ENCODE peak calls at places on chromosome 7, in nine cellular contexts. I, U, F, L, G, Z, T, Y and A are unnamed samples.

GRCh38 chr7:36297364-36298009 is 92.2 kb upstream of the ANLN start:
- DNase-seq in F (no peak), U (no peak), Z (no peak), I (no peak), T (no peak), L (no peak), G (no peak), Y (no peak), A (no peak)

GRCh38 chr7:24665564-24666294 is 91.5 kb downstream of the GSDME start:
- DNase-seq in I (peak; percentile 60), U (peak; percentile 27), Z (peak; percentile 44), G (peak; percentile 63), Y (peak; percentile 85), F (peak; percentile 68), L (peak; percentile 60), T (peak; percentile 58), A (peak; percentile 71)

GRCh38 chr7:74657692-74658170 is at the start of gene GTF2I:
- DNase-seq in I (peak; percentile 82), Y (no peak), Z (no peak), L (peak; percentile 73), U (no peak), T (no peak), G (peak; percentile 69), F (no peak), A (no peak)

GRCh38 chr7:26334171-26334570 is 42.5 kb downstream of the SNX10 start:
- DNase-seq in U (no peak), Y (no peak), I (no peak), G (peak; percentile 59), Z (no peak), T (no peak), L (no peak), F (no peak), A (no peak)

GRCh38 chr7:31882187-31882586 is 188.0 kb downstream of the PDE1C start:
- DNase-seq in F (no peak), U (no peak), G (no peak), L (peak; percentile 40), T (no peak), Y (peak; percentile 56), I (peak; percentile 15), Z (peak; percentile 41), A (no peak)

GRCh38 chr7:107370816-107371215 is 99.0 kb upstream of the GPR22 start:
- DNase-seq in I (no peak), T (no peak), Z (no peak), G (no peak), Y (no peak), F (no peak), U (no peak), L (no peak), A (no peak)

GRCh38 chr7:50792342-50793114 is 9.8 kb upstream of the GRB10 start:
- DNase-seq in I (peak; percentile 61), L (peak; percentile 77), G (no peak), T (peak; percentile 58), Z (peak; percentile 52), U (no peak), F (peak; percentile 68), Y (peak; percentile 67), A (peak; percentile 36)

GRCh38 chr7:129363-130221 is 62.8 kb upstream of the FAM20C start:
- DNase-seq in F (peak; percentile 3), I (no peak), U (no peak), Z (no peak), G (no peak), L (no peak), T (no peak), Y (no peak), A (no peak)

GRCh38 chr7:155373359-155374273 is 75.9 kb downstream of the INSIG1 start:
- DNase-seq in Y (peak; percentile 71), F (no peak), U (no peak), T (peak; percentile 4), I (peak; percentile 55), G (no peak), Z (no peak), L (peak; percentile 59), A (no peak)

GRCh38 chr7:90459888-90460287 is 9.6 kb upstream of the PTTG1IP2 start:
- DNase-seq in L (peak; percentile 28), F (no peak), Z (peak; percentile 6), Y (peak; percentile 43), I (no peak), U (no peak), G (peak; percentile 5), T (peak; percentile 8), A (peak; percentile 25)

GRCh38 chr7:123662293-123662692 is 6.6 kb downstream of the LMOD2 start:
- DNase-seq in I (no peak), G (no peak), L (no peak), Y (no peak), Z (no peak), U (no peak), F (no peak), T (no peak), A (no peak)

GRCh38 chr7:77313876-77314480 is 102.2 kb downstream of the GSAP start:
- DNase-seq in F (no peak), I (no peak), T (no peak), Z (no peak), L (no peak), Y (no peak), U (no peak), G (no peak), A (no peak)

GRCh38 chr7:415646-416525 is 103.8 kb downstream of the PDGFA start:
- DNase-seq in G (no peak), Y (no peak), I (no peak), U (no peak), T (no peak), Z (no peak), L (no peak), F (no peak), A (no peak)

GRCh38 chr7:131521651-131522163 is 34.7 kb downstream of the PODXL start:
- DNase-seq in Z (peak; percentile 67), G (no peak), T (no peak), Y (peak; percentile 65), L (peak; percentile 91), I (peak; percentile 35), F (no peak), U (no peak), A (peak; percentile 73)

GRCh38 chr7:39733881-39734571 is 110.7 kb downstream of the RALA start:
- DNase-seq in G (peak; percentile 17), T (peak; percentile 93), I (peak; percentile 66), F (peak; percentile 64), Z (peak; percentile 47), Y (peak; percentile 80), L (peak; percentile 96), U (no peak), A (peak; percentile 77)

GRCh38 chr7:15199482-15199881 is 296.9 kb upstream of the DGKB start:
- DNase-seq in F (peak; percentile 18), I (no peak), L (peak; percentile 15), Z (peak; percentile 3), T (peak; percentile 1), G (no peak), U (no peak), Y (peak; percentile 39), A (peak; percentile 44)

GRCh38 chr7:79828866-79829265 is 305.8 kb upstream of the GNAI1 start:
- DNase-seq in Y (no peak), G (no peak), T (peak; percentile 55), I (no peak), F (no peak), L (no peak), Z (no peak), U (no peak), A (no peak)

GRCh38 chr7:28773423-28774129 is 184.6 kb downstream of the TRIL start:
- DNase-seq in F (no peak), L (no peak), I (no peak), G (no peak), Y (no peak), U (no peak), Z (no peak), T (no peak), A (no peak)

GRCh38 chr7:28776463-28777157 is 181.5 kb downstream of the TRIL start:
- DNase-seq in U (no peak), T (peak; percentile 13), Z (no peak), I (no peak), Y (no peak), L (no peak), G (no peak), F (no peak), A (no peak)

GRCh38 chr7:28771901-28772622 is 186.1 kb downstream of the TRIL start:
- DNase-seq in G (no peak), Y (no peak), I (no peak), U (no peak), Z (no peak), F (no peak), L (no peak), T (no peak), A (no peak)

GRCh38 chr7:28778781-28779180 is 179.3 kb downstream of the TRIL start:
- DNase-seq in T (peak; percentile 41), G (no peak), U (no peak), Y (no peak), L (no peak), I (no peak), F (no peak), Z (no peak), A (peak; percentile 10)

DNA sequence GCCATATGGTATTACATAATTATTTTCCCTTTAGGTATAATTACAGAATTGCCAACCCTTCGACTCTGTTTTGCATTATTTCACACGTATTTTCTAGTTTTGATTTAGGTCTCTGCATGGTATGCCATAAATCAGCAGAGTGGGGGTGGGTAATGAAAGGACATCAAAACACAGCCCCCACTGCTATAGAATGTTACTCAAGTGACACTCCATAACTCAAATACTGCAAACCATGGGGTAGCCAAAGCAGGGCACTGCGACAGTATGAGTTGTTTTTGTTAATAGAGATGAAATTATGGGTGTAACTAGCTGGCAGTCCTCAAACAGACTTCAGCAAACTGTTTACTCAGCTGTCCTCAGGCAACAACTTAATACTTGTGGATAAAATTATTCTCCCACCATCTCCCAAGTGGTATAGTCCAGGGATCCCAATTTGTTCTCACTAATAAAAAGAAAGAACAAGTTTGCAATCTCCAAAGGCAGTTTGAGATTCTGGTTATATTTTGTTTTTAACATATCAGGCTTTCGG is 183.5 kb downstream of the TRIL start:
- DNase-seq in G (no peak), F (no peak), Z (no peak), L (no peak), I (no peak), Y (no peak), T (no peak), U (no peak), A (no peak)
- H3K4me2 ChIP-seq in G (no peak overlapping the region), F (no peak overlapping the region), Z (no peak overlapping the region), L (no peak overlapping the region), I (no peak overlapping the region), Y (no peak overlapping the region), T (no peak overlapping the region), U (no peak overlapping the region), A (no peak overlapping the region)

GRCh38 chr7:115533785-115534184 is 496.8 kb downstream of the TFEC start:
- DNase-seq in Y (no peak), I (no peak), F (no peak), T (peak; percentile 60), U (no peak), Z (no peak), G (no peak), L (no peak), A (no peak)
- H3K4me2 ChIP-seq in Y (no peak overlapping the region), I (no peak overlapping the region), F (no peak overlapping the region), T (peak overlapping the region; percentile 72), U (peak overlapping the region; percentile 27), Z (no peak overlapping the region), G (no peak overlapping the region), L (no peak overlapping the region), A (peak overlapping the region; percentile 11)

GRCh38 chr7:101441890-101442289 is 79.2 kb downstream of the COL26A1 start:
- DNase-seq in G (no peak), Y (no peak), I (no peak), Z (no peak), L (no peak), U (no peak), T (no peak), F (no peak), A (no peak)
- H3K4me2 ChIP-seq in G (no peak overlapping the region), Y (no peak overlapping the region), I (no peak overlapping the region), Z (no peak overlapping the region), L (no peak overlapping the region), U (no peak overlapping the region), T (no peak overlapping the region), F (peak overlapping the region; percentile 53), A (no peak overlapping the region)

GRCh38 chr7:5282464-5283316 is at the start of gene SLC29A4:
- DNase-seq in G (no peak), Y (no peak), F (peak; percentile 71), L (peak; percentile 40), Z (peak; percentile 48), T (no peak), I (peak; percentile 62), U (peak; percentile 13), A (peak; percentile 19)
- H3K4me2 ChIP-seq in G (no peak within 1 kb of the TSS), Y (peak within 1 kb of the TSS; percentile 81), F (peak within 1 kb of the TSS; percentile 98), L (peak within 1 kb of the TSS; percentile 50), Z (peak within 1 kb of the TSS; percentile 99), T (peak within 1 kb of the TSS; percentile 36), I (peak within 1 kb of the TSS; percentile 94), U (peak within 1 kb of the TSS; percentile 86), A (peak within 1 kb of the TSS; percentile 85)